ENCODE peak calls at places on chromosomes 11 and 22, in five cellular contexts. One of them, this sample, is unnamed.
A peak's percentile ranks its signal among the peaks of the same experiment; 100 is the strongest.

GRCh38 chr22:43396321-43396933 is 15.4 kb upstream of the MPPED1 start:
- DNase-seq in Right ventricle myocardium inferior: no peak
- DNase-seq in HuH-7.5: no peak
- DNase-seq in NCI-H1694 treated with DMSO at 0.1 percent for 48 hours: no peak
- DNase-seq in BJ: no peak
- DNase-seq in this sample: no peak

GRCh38 chr11:68266936-68267880 is 4.6 kb downstream of the C11orf24 start:
- DNase-seq in Right ventricle myocardium inferior: no peak
- DNase-seq in HuH-7.5: no peak
- DNase-seq in NCI-H1694 treated with DMSO at 0.1 percent for 48 hours: no peak
- DNase-seq in BJ: no peak
- DNase-seq in this sample: no peak

GRCh38 chr11:45486461-45486860 is 179.0 kb downstream of the CHST1 start:
- DNase-seq in Right ventricle myocardium inferior: no peak
- DNase-seq in HuH-7.5: no peak
- DNase-seq in NCI-H1694 treated with DMSO at 0.1 percent for 48 hours: no peak
- DNase-seq in BJ: no peak
- DNase-seq in this sample: no peak

GRCh38 chr22:47954107-47954506 is 1191.7 kb downstream of the TBC1D22A start:
- DNase-seq in Right ventricle myocardium inferior: no peak
- DNase-seq in HuH-7.5: no peak
- DNase-seq in NCI-H1694 treated with DMSO at 0.1 percent for 48 hours: no peak
- DNase-seq in BJ: no peak
- DNase-seq in this sample: no peak

GRCh38 chr11:27699926-27700350 is 317 bp downstream of the BDNF start:
- DNase-seq in Right ventricle myocardium inferior: no peak
- DNase-seq in HuH-7.5: no peak
- DNase-seq in NCI-H1694 treated with DMSO at 0.1 percent for 48 hours: no peak
- DNase-seq in BJ: no peak
- DNase-seq in this sample: no peak

GRCh38 chr11:128288368-128288767 is 299.0 kb downstream of the ETS1 start:
- DNase-seq in Right ventricle myocardium inferior: peak; percentile 33
- DNase-seq in HuH-7.5: no peak
- DNase-seq in NCI-H1694 treated with DMSO at 0.1 percent for 48 hours: no peak
- DNase-seq in BJ: no peak
- DNase-seq in this sample: no peak

GRCh38 chr11:1256257-1257045 is 33.6 kb downstream of the MUC5B start:
- DNase-seq in Right ventricle myocardium inferior: peak; percentile 42
- DNase-seq in HuH-7.5: no peak
- DNase-seq in NCI-H1694 treated with DMSO at 0.1 percent for 48 hours: no peak
- DNase-seq in BJ: no peak
- DNase-seq in this sample: no peak

GRCh38 chr11:73664894-73665293 is 18.5 kb downstream of the PLEKHB1 start:
- DNase-seq in Right ventricle myocardium inferior: no peak
- DNase-seq in HuH-7.5: no peak
- DNase-seq in NCI-H1694 treated with DMSO at 0.1 percent for 48 hours: no peak
- DNase-seq in BJ: no peak
- DNase-seq in this sample: no peak

This sample was measured in RPMI8226.